ENCODE peak calls at places on chromosome 4, in five cellular contexts. One of them, this sample, is unnamed.

GRCh38 chr4:3034231-3034630 is 40.1 kb downstream of the HTT-AS start:
- DNase-seq in tibial nerve: no peak
- DNase-seq in NCI-H1048: no peak
- DNase-seq in progenitor cell of endocrine pancreas: no peak
- DNase-seq in astrocyte of the spinal cord: no peak
- DNase-seq in this sample: no peak

GRCh38 chr4:7418131-7418943 is 16.4 kb downstream of the PSAPL1 start:
- DNase-seq in tibial nerve: no peak
- DNase-seq in NCI-H1048: no peak
- DNase-seq in progenitor cell of endocrine pancreas: no peak
- DNase-seq in astrocyte of the spinal cord: no peak
- DNase-seq in this sample: peak

GRCh38 chr4:66955784-66956183 is 589.5 kb downstream of the CENPC start:
- DNase-seq in tibial nerve: no peak
- DNase-seq in NCI-H1048: no peak
- DNase-seq in progenitor cell of endocrine pancreas: no peak
- DNase-seq in astrocyte of the spinal cord: no peak
- DNase-seq in this sample: no peak

GRCh38 chr4:72909461-72909860 is 160.1 kb downstream of the COX18 start:
- DNase-seq in tibial nerve: no peak
- DNase-seq in NCI-H1048: no peak
- DNase-seq in progenitor cell of endocrine pancreas: no peak
- DNase-seq in astrocyte of the spinal cord: no peak
- DNase-seq in this sample: no peak

GRCh38 chr4:139978692-139979091 is 175.3 kb downstream of the MAML3 start:
- DNase-seq in tibial nerve: no peak
- DNase-seq in NCI-H1048: no peak
- DNase-seq in progenitor cell of endocrine pancreas: no peak
- DNase-seq in astrocyte of the spinal cord: no peak
- DNase-seq in this sample: no peak

GRCh38 chr4:168484626-168485025 is 4.3 kb upstream of the DDX60L start:
- DNase-seq in tibial nerve: no peak
- DNase-seq in NCI-H1048: no peak
- DNase-seq in progenitor cell of endocrine pancreas: no peak
- DNase-seq in astrocyte of the spinal cord: peak
- DNase-seq in this sample: no peak

GRCh38 chr4:53854991-53855885 is 209.2 kb downstream of the CHIC2 start:
- DNase-seq in tibial nerve: no peak
- DNase-seq in NCI-H1048: no peak
- DNase-seq in progenitor cell of endocrine pancreas: no peak
- DNase-seq in astrocyte of the spinal cord: peak
- DNase-seq in this sample: no peak

GRCh38 chr4:124189545-124189944 is 523.0 kb downstream of the ANKRD50 start:
- DNase-seq in tibial nerve: no peak
- DNase-seq in NCI-H1048: no peak
- DNase-seq in progenitor cell of endocrine pancreas: no peak
- DNase-seq in astrocyte of the spinal cord: no peak
- DNase-seq in this sample: no peak

GRCh38 chr4:153023692-153024394 is 87.7 kb downstream of the FHDC1 start:
- DNase-seq in tibial nerve: no peak
- DNase-seq in NCI-H1048: no peak
- DNase-seq in progenitor cell of endocrine pancreas: no peak
- DNase-seq in astrocyte of the spinal cord: no peak
- DNase-seq in this sample: no peak

GRCh38 chr4:141501931-141502330 is 134.5 kb upstream of the IL15 start:
- DNase-seq in tibial nerve: no peak
- DNase-seq in NCI-H1048: no peak
- DNase-seq in progenitor cell of endocrine pancreas: no peak
- DNase-seq in astrocyte of the spinal cord: peak
- DNase-seq in this sample: no peak

GRCh38 chr4:7651461-7651921 is 216.8 kb upstream of the PSAPL1 start:
- DNase-seq in tibial nerve: peak
- DNase-seq in NCI-H1048: no peak
- DNase-seq in progenitor cell of endocrine pancreas: no peak
- DNase-seq in astrocyte of the spinal cord: peak
- DNase-seq in this sample: no peak

GRCh38 chr4:25949166-25949748 is 35.2 kb downstream of the SMIM20 start:
- DNase-seq in tibial nerve: no peak
- DNase-seq in NCI-H1048: no peak
- DNase-seq in progenitor cell of endocrine pancreas: no peak
- DNase-seq in astrocyte of the spinal cord: no peak
- DNase-seq in this sample: no peak

This sample was measured in ascending aorta.